ENCODE peak calls at places on chromosomes 5 and 9, in five cellular contexts. D is memory B cell; R is activated CD4-positive, alpha-beta T cell treated with anti-CD3 and anti-CD28 coated beads for 48 hours; E is germinal center; P is HEK293T. W is an unnamed sample.

GRCh38 chr5:60350794-60351193 is 349.2 kb downstream of the DEPDC1B start:
- DNase-seq in E (no peak), D (no peak), P (no peak), R (no peak), W (no peak)

GRCh38 chr9:116219686-116220085 is 66.1 kb downstream of the PAPPA start:
- DNase-seq in D (no peak), P (no peak), E (no peak), R (no peak), W (no peak)

GRCh38 chr5:10319202-10319851 is 11.6 kb upstream of the CMBL start:
- DNase-seq in P (no peak), R (no peak), D (no peak), E (no peak), W (no peak)

GRCh38 chr9:121916008-121916407 is 177.1 kb downstream of the TTLL11 start:
- DNase-seq in D (no peak), E (no peak), P (no peak), R (no peak), W (no peak)

GRCh38 chr9:77015291-77016048 is 4.0 kb upstream of the FOXB2 start:
- DNase-seq in D (no peak), R (no peak), E (no peak), P (no peak), W (no peak)

GRCh38 chr5:136811551-136811950 is 446.2 kb upstream of the TRPC7 start:
- DNase-seq in R (no peak), E (no peak), P (no peak), D (no peak), W (no peak)

GRCh38 chr5:137400571-137400970 is 98.6 kb downstream of the SPOCK1 start:
- DNase-seq in P (no peak), D (no peak), E (no peak), R (no peak), W (no peak)

GRCh38 chr5:87717761-87718160 is 305.0 kb upstream of the CCNH start:
- DNase-seq in P (no peak), D (no peak), R (no peak), E (no peak), W (no peak)

GRCh38 chr9:32672478-32672877 is 37.0 kb upstream of the TAF1L start:
- DNase-seq in P (no peak), R (no peak), D (no peak), E (no peak), W (no peak)

GRCh38 chr5:10418654-10419345 is 22.9 kb upstream of the ROPN1L start:
- DNase-seq in D (no peak), P (no peak), E (no peak), R (no peak), W (no peak)

GRCh38 chr5:13859285-13859684 is 85.2 kb downstream of the DNAH5 start:
- DNase-seq in E (no peak), D (no peak), P (no peak), R (no peak), W (peak; percentile 77)

GRCh38 chr9:123305879-123306278 is 37.5 kb upstream of the STRBP start:
- DNase-seq in R (no peak), E (no peak), D (no peak), P (no peak), W (no peak)

GRCh38 chr9:68567565-68567964 is 26.9 kb upstream of the TMEM252 start:
- DNase-seq in P (no peak), R (no peak), D (no peak), E (no peak), W (no peak)

GRCh38 chr9:20477940-20478620 is 144.2 kb downstream of the MLLT3 start:
- DNase-seq in E (no peak), P (no peak), R (peak; percentile 11), D (no peak), W (no peak)

GRCh38 chr9:127194881-127195713 is 69.5 kb upstream of the GARNL3 start:
- DNase-seq in E (no peak), P (no peak), D (no peak), R (no peak), W (no peak)

GRCh38 chr9:4170231-4170630 is 129.6 kb downstream of the GLIS3 start:
- DNase-seq in D (no peak), P (no peak), E (no peak), R (no peak), W (no peak)

GRCh38 chr5:149426931-149427330 is 47.8 kb upstream of the IL17B start:
- DNase-seq in R (no peak), P (no peak), D (no peak), E (no peak), W (no peak)

GRCh38 chr5:62431735-62432617 is 19.4 kb downstream of the IPO11 start:
- DNase-seq in E (no peak), R (no peak), P (no peak), D (no peak), W (no peak)

GRCh38 chr5:133041157-133041784 is 10.5 kb upstream of the HSPA4 start:
- DNase-seq in P (no peak), D (no peak), E (no peak), R (no peak), W (no peak)